ENCODE peak calls at places on chromosomes 6 and 20, in ten cellular contexts. I is SK-N-SH, Q is Peyer's patch, U is AG10803, G is omental fat pad, X is Panc1, M is endothelial cell, B is adrenal gland, L is transverse colon, F is heart right ventricle. H is an unnamed sample.

GRCh38 chr6:11043961-11044711 is at the start of gene ELOVL2:
- DNase-seq in F (peak), X (no peak), U (peak), Q (no peak), L (no peak), B (no peak), M (peak), G (no peak), I (peak), H (peak)

GRCh38 chr20:5991623-5992441 is 41.4 kb downstream of the MCM8 start:
- DNase-seq in X (no peak), F (no peak), Q (no peak), I (no peak), L (no peak), M (no peak), U (peak), B (no peak), G (no peak), H (no peak)

GRCh38 chr6:97958143-97958542 is 675.1 kb upstream of the MMS22L start:
- DNase-seq in F (peak), M (no peak), X (no peak), L (no peak), Q (no peak), U (no peak), G (no peak), B (no peak), I (no peak), H (no peak)

GRCh38 chr6:31479933-31480535 is 17.9 kb upstream of the MICB start:
- DNase-seq in Q (peak), B (no peak), F (no peak), U (no peak), G (no peak), L (no peak), I (no peak), M (no peak), X (no peak), H (no peak)

GRCh38 chr6:149212892-149213786 is 104.4 kb upstream of the TAB2 start:
- DNase-seq in U (no peak), G (no peak), M (no peak), B (no peak), X (no peak), L (no peak), Q (no peak), F (no peak), I (no peak), H (peak)

GRCh38 chr6:14520029-14520428 is 402.5 kb downstream of the CD83 start:
- DNase-seq in L (no peak), F (no peak), G (no peak), U (no peak), M (no peak), Q (no peak), B (no peak), I (no peak), X (no peak), H (no peak)

GRCh38 chr6:74128536-74128935 is 432.5 kb downstream of the CD109 start:
- DNase-seq in B (no peak), F (no peak), G (no peak), X (no peak), M (no peak), L (no peak), I (no peak), Q (no peak), U (peak), H (no peak)

GRCh38 chr6:54267798-54268197 is 40.4 kb upstream of the TINAG start:
- DNase-seq in Q (peak), M (peak), F (no peak), X (no peak), G (no peak), L (peak), U (peak), I (peak), B (peak), H (no peak)

GRCh38 chr6:151141685-151142084 is 98.1 kb upstream of the AKAP12 start:
- DNase-seq in Q (no peak), B (peak), G (no peak), X (no peak), F (peak), I (no peak), L (no peak), U (no peak), M (no peak), H (no peak)

GRCh38 chr20:46683939-46684750 is 5.1 kb downstream of the TP53RK start:
- DNase-seq in X (no peak), G (no peak), U (peak), L (no peak), M (peak), F (peak), B (peak), Q (no peak), I (no peak), H (no peak)

GRCh38 chr6:13729891-13730290 is 18.3 kb upstream of the RANBP9 start:
- DNase-seq in X (no peak), Q (no peak), I (no peak), G (no peak), L (no peak), U (peak), M (no peak), F (no peak), B (no peak), H (no peak)

GRCh38 chr6:137222376-137222775 is 3.2 kb upstream of the IFNGR1 start:
- DNase-seq in G (no peak), B (no peak), Q (no peak), U (no peak), M (no peak), X (no peak), I (no peak), F (peak), L (no peak), H (no peak)

GRCh38 chr20:47970282-47970903 is 185.1 kb upstream of the SULF2 start:
- DNase-seq in M (no peak), L (no peak), B (no peak), Q (no peak), F (no peak), U (no peak), X (no peak), I (peak), G (no peak), H (peak)

GRCh38 chr6:41625442-41625841 is 12.8 kb upstream of the MDFI start:
- DNase-seq in L (peak), F (peak), M (no peak), G (no peak), X (no peak), B (no peak), U (no peak), I (no peak), Q (no peak), H (no peak)

GRCh38 chr6:89895273-89895874 is 1.1 kb downstream of the GJA10 start:
- DNase-seq in M (peak), L (no peak), G (no peak), B (peak), U (peak), I (peak), X (no peak), Q (no peak), F (peak), H (no peak)

GRCh38 chr6:3825331-3825831 is 23.8 kb upstream of the FAM50B start:
- DNase-seq in F (peak), B (peak), Q (peak), M (peak), G (peak), I (no peak), L (no peak), U (peak), X (no peak), H (no peak)

GRCh38 chr6:137112067-137112355 is 61.4 kb downstream of the IL22RA2 start:
- DNase-seq in Q (no peak), L (no peak), G (no peak), B (peak), X (no peak), U (peak), I (no peak), F (no peak), M (no peak), H (no peak)

GRCh38 chr6:136920858-136921520 is 1.1 kb upstream of the SLC35D3 start:
- DNase-seq in F (no peak), L (peak), G (no peak), Q (no peak), I (peak), X (no peak), U (no peak), M (peak), B (no peak), H (peak)

GRCh38 chr6:139872635-139873034 is 498.2 kb upstream of the CITED2 start:
- DNase-seq in X (no peak), F (no peak), Q (peak), U (no peak), B (no peak), M (no peak), L (peak), G (no peak), I (no peak), H (no peak)

GRCh38 chr6:47047479-47048411 is 5.6 kb upstream of the ADGRF1 start:
- DNase-seq in F (peak), U (peak), M (peak), G (no peak), I (peak), X (peak), L (peak), Q (peak), B (peak), H (peak)

GRCh38 chr20:32052792-32053362 is 835 bp downstream of the HCK start:
- DNase-seq in X (no peak), G (no peak), M (no peak), B (peak), L (peak), U (no peak), Q (peak), F (peak), I (no peak), H (peak)

GRCh38 chr20:49146442-49146841 is 41.7 kb downstream of the STAU1 start:
- DNase-seq in M (no peak), I (no peak), L (no peak), X (no peak), U (no peak), Q (no peak), B (no peak), G (no peak), F (no peak), H (no peak)

GRCh38 chr6:37695273-37695672 is 2.4 kb downstream of the MDGA1 start:
- DNase-seq in L (no peak), I (no peak), U (no peak), X (no peak), G (no peak), M (no peak), B (no peak), Q (no peak), F (no peak), H (no peak)

GRCh38 chr20:64113444-64113775 is 6.0 kb upstream of the NPBWR2 start:
- DNase-seq in Q (peak), X (no peak), L (peak), U (no peak), B (no peak), G (no peak), M (no peak), F (no peak), I (peak), H (no peak)

GRCh38 chr6:41386594-41386993 is 51.2 kb downstream of the NCR2 start:
- DNase-seq in G (no peak), I (no peak), Q (no peak), X (no peak), U (no peak), L (no peak), F (no peak), B (no peak), M (no peak), H (no peak)

GRCh38 chr6:53986165-53986720 is 125.0 kb upstream of the MLIP start:
- DNase-seq in F (peak), Q (peak), X (peak), U (peak), G (no peak), B (peak), M (peak), L (peak), I (peak), H (peak)

GRCh38 chr20:58523072-58523681 is 8.0 kb upstream of the APCDD1L start:
- DNase-seq in X (no peak), I (peak), B (no peak), M (no peak), F (no peak), Q (no peak), U (no peak), L (no peak), G (no peak), H (no peak)

GRCh38 chr6:152232494-152233151 is 404.5 kb downstream of the SYNE1 start:
- DNase-seq in U (peak), G (no peak), F (no peak), Q (no peak), L (no peak), X (no peak), M (peak), I (peak), B (no peak), H (no peak)

GRCh38 chr20:4844325-4844724 is 122.6 kb downstream of the PRND start:
- DNase-seq in U (no peak), B (no peak), M (no peak), F (no peak), I (no peak), L (no peak), G (no peak), X (no peak), Q (no peak), H (no peak)

GRCh38 chr6:143039548-143039947 is 21.1 kb upstream of the AIG1 start:
- DNase-seq in I (no peak), G (no peak), Q (no peak), L (no peak), B (no peak), M (no peak), U (no peak), X (no peak), F (no peak), H (peak)

GRCh38 chr20:934186-934840 is 18.2 kb upstream of the ANGPT4 start:
- DNase-seq in F (no peak), M (no peak), I (no peak), X (no peak), Q (peak), G (no peak), B (no peak), L (no peak), U (no peak), H (no peak)

GRCh38 chr6:168216139-168216538 is 103.4 kb downstream of the DACT2 start:
- DNase-seq in L (no peak), G (no peak), U (no peak), X (no peak), F (no peak), Q (no peak), I (no peak), B (no peak), M (no peak), H (no peak)

GRCh38 chr20:17972121-17972520 is 3.3 kb downstream of the MGME1 start:
- DNase-seq in B (no peak), G (no peak), L (no peak), M (no peak), F (no peak), Q (no peak), U (no peak), X (no peak), I (no peak), H (no peak)

GRCh38 chr6:20946037-20946436 is 411.8 kb downstream of the CDKAL1 start:
- DNase-seq in I (no peak), G (no peak), F (no peak), U (peak), Q (no peak), B (no peak), M (no peak), L (no peak), X (no peak), H (peak)

GRCh38 chr6:158536891-158537798 is 22.7 kb upstream of the TMEM181 start:
- DNase-seq in B (peak), X (no peak), M (peak), G (no peak), I (peak), F (no peak), Q (no peak), U (no peak), L (peak), H (peak)

GRCh38 chr6:141677598-141678211 is 455.0 kb upstream of the GJE1 start:
- DNase-seq in L (no peak), M (peak), U (peak), X (no peak), I (peak), G (no peak), F (no peak), B (no peak), Q (no peak), H (no peak)

DNA sequence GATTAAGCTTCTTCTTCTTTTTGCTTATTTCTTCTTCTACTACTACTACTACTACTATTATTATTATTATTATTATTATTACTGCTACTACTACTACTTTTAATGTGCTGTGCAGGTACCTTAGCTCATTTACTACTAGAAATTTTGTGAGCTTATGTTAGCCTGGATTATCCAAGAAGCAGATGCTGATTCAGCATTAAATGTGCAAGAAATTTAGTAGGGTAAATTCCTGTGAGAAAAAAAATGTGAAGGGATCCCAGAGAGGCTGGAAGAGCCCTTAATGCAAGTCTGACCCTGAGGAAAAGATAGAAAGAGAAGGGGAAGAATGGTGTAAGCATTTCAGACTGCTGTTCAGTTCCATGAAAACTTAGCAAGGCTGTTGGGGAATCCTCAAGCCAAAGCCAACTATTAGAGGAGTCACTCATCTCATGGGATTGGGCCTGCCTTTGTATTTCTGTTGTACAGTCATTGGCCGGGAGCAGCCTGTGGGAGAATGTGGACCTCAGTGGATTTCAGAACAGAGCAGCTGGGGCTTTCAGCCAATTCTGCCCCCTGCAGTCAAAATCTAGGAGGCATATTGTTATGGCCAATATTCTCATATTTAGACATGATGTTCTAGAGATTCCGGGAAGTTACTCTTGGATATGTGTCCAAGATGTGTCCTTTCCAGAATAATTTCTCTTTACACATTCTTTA is 37.2 kb upstream of the TSPYL1 start:
- DNase-seq in I (no peak), U (no peak), G (no peak), B (no peak), M (no peak), X (no peak), F (peak), Q (no peak), L (no peak), H (no peak)
- TF ChIP-seq CTCF in I (no peak), U (no peak), G (no peak), B (no peak), M (no peak), X (no peak), F (no peak), Q (no peak), L (no peak), H (no peak)

GRCh38 chr6:108115598-108116058 is 41.1 kb upstream of the OSTM1 start:
- DNase-seq in U (peak), F (no peak), Q (peak), M (peak), L (peak), G (no peak), I (peak), X (no peak), B (peak), H (peak)
- TF ChIP-seq CTCF in U (peak), F (no peak), Q (no peak), M (no peak), L (peak), G (no peak), I (peak), X (peak), B (peak), H (no peak)

DNA sequence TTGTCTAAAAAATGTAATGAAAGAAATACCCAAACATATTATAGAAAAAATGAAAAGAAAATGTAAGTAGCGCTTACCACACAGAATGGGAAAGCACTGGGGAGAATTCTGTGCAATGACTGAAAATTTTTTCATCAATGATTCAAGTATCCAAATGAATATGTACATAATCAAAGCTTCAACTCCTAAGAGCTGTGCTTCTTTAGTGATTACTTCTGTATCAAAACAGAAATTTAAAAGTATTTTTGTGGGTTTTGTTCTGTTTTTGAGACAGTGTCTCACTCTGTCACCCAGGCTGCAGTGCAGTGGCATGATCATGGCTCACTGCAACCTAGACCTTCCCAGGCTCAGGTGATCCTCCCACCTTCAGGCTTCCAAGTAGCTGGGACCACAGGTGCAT is 13.7 kb downstream of the LMBRD1 start:
- DNase-seq in U (no peak), X (no peak), F (no peak), M (no peak), L (no peak), B (no peak), G (no peak), Q (no peak), I (no peak), H (no peak)
- TF ChIP-seq CTCF in U (no peak), X (no peak), F (no peak), M (no peak), L (no peak), B (no peak), G (no peak), Q (no peak), I (no peak), H (no peak)

DNA sequence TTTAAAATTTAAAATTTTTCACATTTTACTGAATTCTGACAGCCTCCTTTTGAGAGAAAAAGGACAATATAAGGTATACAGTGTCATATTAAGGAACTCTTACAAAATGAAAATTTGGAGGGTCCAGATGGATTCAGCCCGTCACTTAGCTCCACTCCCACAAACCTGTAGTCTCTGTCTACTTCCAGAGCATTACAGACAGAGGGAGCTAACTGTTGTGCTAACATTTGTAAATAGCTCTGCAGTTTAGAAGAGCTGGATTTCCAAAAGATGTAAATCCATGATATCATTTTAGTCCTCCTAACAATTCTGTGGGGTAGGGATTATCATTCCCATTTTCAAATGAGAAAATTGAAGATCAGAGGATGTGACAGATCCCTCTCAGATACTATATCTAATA is 16.1 kb upstream of the SERINC3 start:
- DNase-seq in F (no peak), X (no peak), G (no peak), Q (no peak), B (no peak), M (no peak), L (no peak), U (no peak), I (no peak), H (no peak)
- TF ChIP-seq CTCF in F (no peak), X (no peak), G (no peak), Q (no peak), B (no peak), M (no peak), L (no peak), U (peak), I (peak), H (no peak)

GRCh38 chr6:94813806-94814205 is 763.5 kb upstream of the MANEA start:
- DNase-seq in L (no peak), I (no peak), M (no peak), Q (no peak), G (no peak), B (no peak), U (no peak), X (no peak), F (no peak), H (no peak)
- TF ChIP-seq CTCF in L (no peak), I (peak), M (peak), Q (no peak), G (no peak), B (no peak), U (no peak), X (no peak), F (no peak), H (no peak)

GRCh38 chr20:2640899-2641298 is 11.5 kb upstream of the NOP56 start:
- DNase-seq in U (no peak), G (no peak), M (no peak), Q (no peak), L (no peak), I (no peak), F (no peak), B (no peak), X (no peak), H (no peak)

GRCh38 chr20:2640260-2640659 is 12.2 kb upstream of the NOP56 start:
- DNase-seq in Q (no peak), G (no peak), X (no peak), L (no peak), M (no peak), B (no peak), U (no peak), I (no peak), F (no peak), H (no peak)

GRCh38 chr20:2643708-2644107 is 8.7 kb upstream of the NOP56 start:
- DNase-seq in U (no peak), Q (no peak), L (no peak), F (no peak), I (no peak), X (no peak), M (no peak), G (no peak), B (no peak), H (no peak)
- TF ChIP-seq CTCF in U (no peak), Q (no peak), L (no peak), F (no peak), I (no peak), X (no peak), M (no peak), G (no peak), B (no peak), H (no peak)